ENCODE peak calls at places on chromosomes 6 and 20, in six cellular contexts. O, M, N, V, T and B are unnamed samples. For H3K4me1, the result is how much of the 10 kb centered on the place peaks cover.

GRCh38 chr6:23656257-23656731 is 469.7 kb upstream of the NRSN1 start:
- DNase-seq in O (no peak), M (no peak), N (no peak), V (no peak), T (no peak), B (no peak)

GRCh38 chr6:164455835-164456234 is 853.6 kb downstream of the C6orf118 start:
- DNase-seq in O (no peak), M (no peak), N (no peak), V (no peak), T (no peak), B (no peak)

GRCh38 chr6:84779380-84779779 is 15.0 kb upstream of the TBX18 start:
- DNase-seq in O (no peak), M (peak), N (no peak), V (no peak), T (no peak), B (no peak)

GRCh38 chr6:168088161-168089106 is 9.4 kb upstream of the FRMD1 start:
- DNase-seq in O (no peak), M (peak), N (no peak), V (no peak), T (peak), B (peak)

GRCh38 chr20:60237981-60238380 is 279.8 kb downstream of the CDH26 start:
- DNase-seq in O (no peak), M (no peak), N (no peak), V (no peak), T (no peak), B (no peak)

GRCh38 chr6:42150254-42150653 is 7.8 kb upstream of the C6orf132 start:
- DNase-seq in O (no peak), M (no peak), N (no peak), V (no peak), T (no peak), B (no peak)

GRCh38 chr6:87514831-87515230 is 42.1 kb downstream of the SLC35A1 start:
- DNase-seq in O (no peak), M (no peak), N (no peak), V (no peak), T (no peak), B (no peak)

GRCh38 chr20:21571841-21572690 is 58.2 kb upstream of the NKX2-2 start:
- DNase-seq in O (peak), M (peak), N (no peak), V (no peak), T (no peak), B (no peak)

GRCh38 chr6:43055966-43056365 is 2.3 kb upstream of the CUL7 start:
- DNase-seq in O (no peak), M (no peak), N (no peak), V (no peak), T (no peak), B (no peak)

GRCh38 chr6:72913797-72914196 is 291.9 kb downstream of the KCNQ5 start:
- DNase-seq in O (peak), M (no peak), N (no peak), V (peak), T (no peak), B (no peak)

GRCh38 chr6:86016567-86016966 is 373.9 kb upstream of the SYNCRIP start:
- DNase-seq in O (no peak), M (no peak), N (no peak), V (no peak), T (no peak), B (no peak)

GRCh38 chr20:62887860-62888239 is 26.2 kb upstream of the TCFL5 start:
- DNase-seq in O (no peak), M (peak), N (no peak), V (peak), T (no peak), B (no peak)

GRCh38 chr6:134720353-134721094 is 229.4 kb downstream of the ALDH8A1 start:
- DNase-seq in O (no peak), M (no peak), N (no peak), V (no peak), T (no peak), B (no peak)

GRCh38 chr6:150410395-150410794 is 41.6 kb downstream of the IYD start:
- DNase-seq in O (no peak), M (no peak), N (no peak), V (no peak), T (no peak), B (no peak)

GRCh38 chr6:17393335-17394191 is at the start of gene CAP2:
- DNase-seq in O (peak), M (peak), N (peak), V (peak), T (peak), B (peak)

GRCh38 chr6:106056060-106056737 is 29.9 kb upstream of the PRDM1 start:
- DNase-seq in O (no peak), M (no peak), N (no peak), V (no peak), T (no peak), B (no peak)

GRCh38 chr6:31651602-31652191 is 764 bp downstream of the BAG6 start:
- DNase-seq in O (peak), M (peak), N (no peak), V (peak), T (no peak), B (no peak)

GRCh38 chr6:125808060-125808459 is 17.3 kb downstream of the NCOA7 start:
- DNase-seq in O (no peak), M (no peak), N (no peak), V (no peak), T (no peak), B (no peak)

GRCh38 chr6:158284340-158285210 is 27.7 kb upstream of the TULP4 start:
- DNase-seq in O (no peak), M (peak), N (no peak), V (peak), T (no peak), B (peak)

GRCh38 chr6:53959717-53960116 is 151.5 kb upstream of the MLIP start:
- DNase-seq in O (no peak), M (peak), N (no peak), V (peak), T (no peak), B (peak)

GRCh38 chr6:43702522-43703440 is 15.2 kb upstream of the MRPS18A start:
- DNase-seq in O (peak), M (peak), N (peak), V (peak), T (peak), B (peak)

GRCh38 chr20:51533291-51534172 is 9.0 kb downstream of the NFATC2 start:
- DNase-seq in O (peak), M (peak), N (peak), V (peak), T (no peak), B (peak)

GRCh38 chr20:10536531-10536930 is 101.4 kb downstream of the SLX4IP start:
- DNase-seq in O (no peak), M (no peak), N (peak), V (no peak), T (peak), B (no peak)

GRCh38 chr6:133340557-133340956 is 99.4 kb downstream of the EYA4 start:
- DNase-seq in O (no peak), M (peak), N (peak), V (peak), T (no peak), B (no peak)

GRCh38 chr6:163001341-163001740 is 273.6 kb downstream of the PACRG start:
- DNase-seq in O (peak), M (no peak), N (no peak), V (no peak), T (no peak), B (no peak)

GRCh38 chr6:107447663-107448216 is 11.6 kb downstream of the PDSS2 start:
- DNase-seq in O (no peak), M (no peak), N (no peak), V (no peak), T (no peak), B (no peak)

DNA sequence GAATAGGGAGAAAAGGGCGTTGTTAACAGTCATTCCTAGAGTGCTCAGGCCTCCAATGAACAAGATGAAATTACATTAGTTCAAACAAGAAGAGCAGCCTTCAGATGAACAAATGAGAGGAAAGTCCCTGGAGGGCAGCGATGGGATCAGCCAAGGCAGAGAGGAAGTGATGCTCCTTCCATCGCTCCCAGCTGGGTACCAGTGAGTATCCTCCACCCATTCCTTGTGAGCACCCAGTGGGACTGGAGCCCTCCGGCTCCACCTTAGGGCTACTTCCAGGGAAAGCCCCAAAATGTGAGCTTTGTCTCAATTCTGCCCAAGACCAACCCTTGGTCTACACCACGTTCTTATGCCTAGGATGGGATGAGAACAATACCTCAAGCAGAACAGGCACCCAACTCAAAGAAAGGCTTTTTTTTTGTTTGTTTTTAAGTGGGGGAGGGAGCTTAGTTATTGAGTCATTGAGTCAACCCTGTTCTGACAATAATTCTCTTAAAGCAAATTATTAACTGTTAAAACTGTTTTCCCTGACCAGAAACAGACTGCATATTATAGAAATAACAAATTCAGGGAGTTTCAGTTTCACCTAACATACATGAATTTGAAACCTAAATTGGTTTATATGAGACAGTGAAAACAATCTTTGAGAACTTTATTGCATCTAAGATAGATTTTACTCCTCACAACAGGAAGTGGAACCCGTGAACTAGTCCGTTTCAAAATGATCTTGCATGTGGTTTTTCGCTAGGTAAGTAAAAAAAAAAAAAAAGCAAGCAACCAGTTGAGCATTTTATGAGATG is 106.9 kb downstream of the IPCEF1 start:
- DNase-seq in O (no peak), M (no peak), N (no peak), V (no peak), T (no peak), B (no peak)
- H3K4me1 ChIP-seq in O (under half), M (under half), N (under half), V (under half), T (under half), B (under half)

DNA sequence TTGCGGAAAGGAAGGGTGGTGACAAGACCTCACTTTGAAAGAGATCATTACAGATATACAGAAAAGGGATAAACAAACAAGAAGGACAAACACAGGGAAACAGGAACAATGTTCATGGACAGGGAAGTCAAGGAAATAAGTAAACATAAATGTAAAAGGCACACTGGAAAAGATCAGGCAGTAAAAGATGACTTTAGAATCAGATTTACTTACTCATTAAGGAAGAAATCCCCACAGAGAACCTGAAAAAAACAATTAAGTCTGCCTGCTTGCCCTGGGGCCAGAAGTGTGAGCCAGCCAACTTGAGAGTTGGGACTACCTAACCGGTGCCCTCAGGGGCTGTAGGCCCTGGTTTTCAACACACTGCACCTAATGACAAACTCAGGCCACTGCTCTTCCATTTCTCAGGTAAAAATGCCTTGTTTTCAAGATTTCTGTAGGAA is 1.7 kb downstream of the APMAP start:
- DNase-seq in O (no peak), M (no peak), N (no peak), V (peak), T (peak), B (peak)
- H3K27ac ChIP-seq in O (no peak), M (no peak), N (no peak), V (no peak), T (no peak), B (no peak)

DNA sequence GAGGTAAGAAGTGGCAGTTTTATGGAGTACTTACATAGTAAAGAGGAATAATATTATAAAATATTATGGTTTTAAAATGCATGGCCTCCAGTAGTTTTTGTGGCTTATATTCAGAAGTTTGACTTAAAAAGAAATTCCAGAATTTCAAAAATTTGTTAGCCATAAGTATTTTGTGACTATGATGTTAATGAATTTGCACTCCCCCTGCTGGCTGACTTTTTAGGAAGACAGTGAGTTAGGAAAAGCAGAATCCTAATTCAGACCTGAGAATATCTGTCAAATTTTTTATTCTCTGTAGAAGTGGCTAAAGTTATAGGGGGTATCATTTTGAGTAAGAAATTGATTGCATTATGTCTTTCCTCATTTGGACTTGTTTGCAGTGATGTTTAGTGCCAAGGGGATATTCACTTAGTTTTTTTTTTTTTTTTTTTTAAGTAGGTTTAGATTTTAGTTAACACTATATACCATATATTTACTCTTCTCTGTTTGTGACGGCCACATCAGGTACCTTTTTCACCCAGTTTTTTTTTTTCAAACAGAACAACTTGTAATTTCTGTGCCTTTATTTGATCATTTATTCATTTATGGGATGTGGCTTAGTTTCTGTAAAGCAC is 40.8 kb downstream of the ZFAND3 start:
- DNase-seq in O (no peak), M (peak), N (peak), V (no peak), T (no peak), B (peak)
- H3K4me1 ChIP-seq in O (under half), M (under half), N (under half), V (under half), T (half or more), B (under half)

DNA sequence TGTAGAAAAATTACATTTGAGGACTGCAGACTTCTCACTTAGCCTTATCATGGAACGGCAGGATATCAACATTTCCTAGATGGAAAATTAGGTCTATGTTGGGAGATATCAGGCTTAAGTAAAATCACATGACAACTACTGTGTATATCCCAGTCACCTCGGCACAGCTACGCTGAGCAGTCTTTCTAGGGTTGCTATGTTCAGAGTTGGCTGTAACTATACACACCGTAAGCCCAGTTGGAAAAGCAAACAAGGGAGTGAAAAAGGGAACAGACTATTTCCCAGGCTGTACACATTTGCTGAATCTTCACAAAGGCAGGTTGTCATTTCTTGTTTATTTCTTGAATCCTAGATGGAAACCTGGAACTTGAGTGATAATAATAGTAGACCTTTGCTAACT is 80.7 kb upstream of the PTPRK start:
- DNase-seq in O (no peak), M (peak), N (no peak), V (no peak), T (peak), B (peak)
- H3K27ac ChIP-seq in O (no peak), M (peak), N (peak), V (peak), T (no peak), B (peak)